ENCODE peak calls at places on chromosomes 16 and 17, in ten cellular contexts. B, R, K, C, N, T, Q, P, L and A are unnamed samples.

GRCh38 chr17:47990962-47991731 is 20.2 kb downstream of the CDK5RAP3 start:
- DNase-seq in B (no peak), R (peak), K (no peak), C (no peak), N (no peak), T (no peak), Q (no peak), P (no peak), L (no peak), A (no peak)

GRCh38 chr17:15087946-15088345 is 177.2 kb downstream of the PMP22 start:
- DNase-seq in B (no peak), R (no peak), K (no peak), C (no peak), N (no peak), T (no peak), Q (no peak), P (no peak), L (no peak), A (no peak)

GRCh38 chr17:82664701-82665182 is 16.5 kb upstream of the WDR45B start:
- DNase-seq in B (no peak), R (no peak), K (no peak), C (no peak), N (no peak), T (peak), Q (no peak), P (no peak), L (no peak), A (peak)

GRCh38 chr16:57675752-57676623 is 7.9 kb downstream of the ADGRG3 start:
- DNase-seq in B (no peak), R (peak), K (no peak), C (no peak), N (no peak), T (no peak), Q (no peak), P (peak), L (no peak), A (no peak)

GRCh38 chr16:55039931-55040330 is 109.3 kb downstream of the IRX5 start:
- DNase-seq in B (no peak), R (no peak), K (no peak), C (no peak), N (no peak), T (no peak), Q (no peak), P (no peak), L (no peak), A (no peak)

GRCh38 chr17:80942360-80943345 is 49.0 kb upstream of the CHMP6 start:
- DNase-seq in B (no peak), R (peak), K (no peak), C (peak), N (no peak), T (peak), Q (no peak), P (peak), L (no peak), A (peak)

GRCh38 chr17:2156666-2157065 is 101.8 kb downstream of the HIC1 start:
- DNase-seq in B (no peak), R (no peak), K (no peak), C (no peak), N (no peak), T (no peak), Q (no peak), P (no peak), L (no peak), A (no peak)

GRCh38 chr17:67194134-67194533 is 50.9 kb downstream of the HELZ start:
- DNase-seq in B (no peak), R (peak), K (peak), C (no peak), N (no peak), T (no peak), Q (no peak), P (peak), L (no peak), A (no peak)

GRCh38 chr17:1532836-1533602 is 16.6 kb upstream of the INPP5K start:
- DNase-seq in B (peak), R (peak), K (no peak), C (no peak), N (peak), T (no peak), Q (peak), P (peak), L (peak), A (no peak)

GRCh38 chr16:24734382-24734781 is 4.9 kb downstream of the TNRC6A start:
- DNase-seq in B (no peak), R (peak), K (no peak), C (no peak), N (no peak), T (no peak), Q (no peak), P (peak), L (no peak), A (no peak)

GRCh38 chr17:39702901-39703893 is 3.3 kb downstream of the ERBB2 start:
- DNase-seq in B (no peak), R (no peak), K (no peak), C (no peak), N (no peak), T (no peak), Q (no peak), P (no peak), L (no peak), A (no peak)

GRCh38 chr17:68705331-68706166 is 104.4 kb upstream of the FAM20A start:
- DNase-seq in B (no peak), R (peak), K (no peak), C (no peak), N (no peak), T (no peak), Q (no peak), P (peak), L (no peak), A (no peak)